ENCODE peak calls at places on chromosomes 12 and 14, in nine cellular contexts. J, O, I, Q, X, P, E, D and N are unnamed samples.

GRCh38 chr12:56487448-56488040 is 417 bp downstream of the GLS2 start:
- DNase-seq in I (peak; percentile 52), J (no peak), E (peak; percentile 17), X (peak; percentile 80), O (no peak), D (no peak), Q (no peak), P (peak; percentile 52), N (peak; percentile 46)

GRCh38 chr12:124457287-124458219 is 109.9 kb downstream of the NCOR2 start:
- DNase-seq in E (peak; percentile 46), D (peak; percentile 26), X (peak; percentile 95), I (peak; percentile 54), Q (no peak), P (peak; percentile 73), J (peak; percentile 87), O (no peak), N (peak; percentile 82)

GRCh38 chr12:65567820-65568219 is 256.5 kb upstream of the HMGA2 start:
- DNase-seq in P (no peak), I (peak; percentile 55), X (no peak), J (no peak), O (no peak), Q (no peak), D (no peak), E (peak; percentile 82), N (no peak)

GRCh38 chr14:84988391-84988790 is 541.6 kb upstream of the FLRT2 start:
- DNase-seq in X (no peak), D (no peak), O (no peak), I (no peak), Q (no peak), J (no peak), P (no peak), E (no peak), N (no peak)

GRCh38 chr12:128356547-128356946 is 89.6 kb downstream of the TMEM132C start:
- DNase-seq in E (no peak), Q (no peak), I (no peak), D (no peak), O (no peak), X (no peak), J (no peak), P (no peak), N (no peak)

GRCh38 chr14:24011051-24011450 is 22.3 kb downstream of the DHRS4L2 start:
- DNase-seq in D (no peak), X (no peak), J (no peak), I (no peak), P (no peak), O (no peak), E (no peak), Q (no peak), N (no peak)

GRCh38 chr12:107891967-107892366 is 117.5 kb downstream of the ASCL4 start:
- DNase-seq in J (no peak), E (no peak), D (no peak), O (no peak), X (no peak), Q (no peak), P (no peak), I (no peak), N (no peak)

GRCh38 chr12:111034911-111035577 is 114.7 kb upstream of the MYL2 start:
- DNase-seq in J (no peak), P (no peak), I (no peak), X (no peak), E (no peak), D (no peak), Q (no peak), O (no peak), N (no peak)

GRCh38 chr12:63826002-63826585 is 18.4 kb upstream of the SRGAP1 start:
- DNase-seq in O (peak; percentile 66), I (no peak), P (no peak), J (no peak), Q (no peak), E (no peak), D (no peak), X (no peak), N (no peak)

GRCh38 chr12:47360771-47361388 is 281.1 kb upstream of the AMIGO2 start:
- DNase-seq in J (no peak), E (no peak), Q (no peak), D (peak; percentile 68), P (no peak), O (no peak), X (no peak), I (no peak), N (peak; percentile 33)

GRCh38 chr12:2138294-2138693 is 85.5 kb downstream of the CACNA1C start:
- DNase-seq in I (no peak), D (no peak), Q (no peak), J (no peak), P (no peak), O (no peak), E (no peak), X (peak; percentile 38), N (no peak)

GRCh38 chr12:98372340-98373018 is 142.9 kb upstream of the TMPO start:
- DNase-seq in O (no peak), D (no peak), I (no peak), P (no peak), X (no peak), Q (no peak), J (no peak), E (no peak), N (no peak)

GRCh38 chr12:121762269-121762668 is 31.2 kb downstream of the RHOF start:
- DNase-seq in J (no peak), D (no peak), E (no peak), O (no peak), Q (no peak), X (no peak), P (no peak), I (no peak), N (no peak)

GRCh38 chr12:104090685-104091084 is 26.4 kb downstream of the HCFC2 start:
- DNase-seq in D (no peak), E (peak; percentile 43), P (no peak), Q (no peak), I (no peak), X (no peak), O (no peak), J (no peak), N (no peak)

GRCh38 chr14:61147369-61147897 is 133.7 kb downstream of the TMEM30B start:
- DNase-seq in Q (no peak), X (no peak), D (no peak), I (no peak), E (no peak), O (no peak), J (no peak), P (no peak), N (no peak)

DNA sequence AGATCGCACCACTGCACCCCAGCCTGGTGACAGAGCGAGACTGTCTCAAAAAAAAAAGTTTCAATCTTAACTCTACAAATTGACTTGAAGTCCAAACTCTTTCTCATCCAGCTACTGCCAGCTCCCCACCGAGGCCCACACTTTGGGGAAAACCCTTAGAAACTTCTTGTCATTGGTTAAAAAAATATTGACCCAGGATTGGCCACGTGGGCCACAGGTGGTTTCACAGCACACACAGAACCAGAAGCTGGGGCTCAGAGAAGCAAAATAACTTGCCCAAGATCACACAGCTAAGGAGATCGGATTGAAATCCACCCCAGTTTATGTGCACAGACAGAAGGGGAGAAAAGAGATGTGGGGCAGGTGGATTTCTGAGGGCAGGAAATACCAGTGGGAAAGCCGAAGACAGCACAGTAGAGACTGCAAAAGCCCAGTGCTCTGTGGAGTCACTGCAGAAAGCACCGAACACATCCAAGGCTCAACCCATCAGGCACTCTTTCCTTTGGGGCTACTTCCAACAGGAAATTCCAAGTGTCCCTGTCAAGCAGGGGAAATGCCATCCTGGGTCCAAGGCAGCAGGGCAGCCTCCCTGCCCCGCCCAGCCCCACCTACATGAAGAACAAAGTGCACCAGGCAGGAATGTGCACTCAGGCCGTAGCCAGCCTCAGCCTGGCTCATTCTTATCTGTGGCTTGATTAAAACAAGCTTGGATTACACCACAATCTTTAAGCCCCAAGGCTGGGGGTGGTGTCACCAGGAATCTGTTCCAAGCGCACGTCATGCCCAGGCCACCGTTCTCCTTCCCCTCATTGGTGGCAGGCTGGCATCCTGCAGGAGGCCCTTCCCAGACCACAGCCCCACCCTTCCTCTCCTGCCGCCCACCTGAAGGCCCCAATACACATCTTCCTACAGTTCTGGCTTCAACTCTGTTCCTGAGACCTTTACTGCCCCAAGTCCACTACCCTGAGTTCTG is 72.5 kb downstream of the ITPK1 start:
- DNase-seq in O (peak; percentile 89), Q (no peak), P (peak; percentile 92), D (no peak), X (no peak), J (peak; percentile 82), I (peak; percentile 93), E (peak; percentile 85), N (no peak)
- TF ChIP-seq POLR2AphosphoS5 in O (peak; percentile 70), Q (no peak), P (peak; percentile 81), D (no peak), X (no peak), J (no peak), I (no peak), E (peak; percentile 83), N (peak; percentile 61)

GRCh38 chr14:100389497-100390104 is 66.5 kb downstream of the SLC25A47 start:
- DNase-seq in Q (no peak), I (peak; percentile 75), X (no peak), D (no peak), E (peak; percentile 67), P (peak; percentile 57), O (no peak), J (no peak), N (no peak)
- H3K27ac ChIP-seq in Q (no peak overlapping the region), I (no peak overlapping the region), X (no peak overlapping the region), D (peak overlapping the region; percentile 62), E (peak overlapping the region; percentile 63), P (peak overlapping the region; percentile 72), O (no peak overlapping the region), J (no peak overlapping the region), N (no peak overlapping the region)

GRCh38 chr14:68843471-68844209 is 50.8 kb upstream of the ZFP36L1 start:
- DNase-seq in Q (no peak), X (peak; percentile 93), E (peak; percentile 76), D (peak; percentile 39), I (peak; percentile 88), O (peak; percentile 58), P (peak; percentile 83), J (peak; percentile 73), N (peak; percentile 93)
- TF ChIP-seq POLR2AphosphoS5 in Q (no peak), X (no peak), E (peak; percentile 41), D (no peak), I (no peak), O (no peak), P (no peak), J (peak; percentile 51), N (no peak)

GRCh38 chr14:32022938-32023466 is 54.1 kb upstream of the ARHGAP5 start:
- DNase-seq in I (no peak), O (no peak), J (no peak), D (no peak), Q (no peak), P (no peak), E (peak; percentile 28), X (no peak), N (no peak)
- H3K27ac ChIP-seq in I (no peak overlapping the region), O (no peak overlapping the region), J (peak overlapping the region; percentile 83), D (no peak overlapping the region), Q (no peak overlapping the region), P (no peak overlapping the region), E (peak overlapping the region; percentile 32), X (peak overlapping the region; percentile 23), N (peak overlapping the region; percentile 14)

GRCh38 chr12:6233121-6233971 is 33.1 kb downstream of the CD9 start:
- DNase-seq in I (no peak), D (no peak), E (no peak), J (no peak), X (no peak), O (no peak), P (peak; percentile 82), Q (no peak), N (no peak)
- TF ChIP-seq POLR2AphosphoS5 in I (peak; percentile 71), D (no peak), E (no peak), J (no peak), X (peak; percentile 67), O (no peak), P (peak; percentile 81), Q (no peak), N (no peak)